ENCODE peak calls at places on chromosomes 13 and 19, in eight cellular contexts. X is sigmoid colon, V is tibial nerve, U is heart left ventricle, C is stomach, I is body of pancreas, F is A549, J is vagina. M is an unnamed sample. For H3K4me1, the result is how much of the 10 kb centered on the place peaks cover.

GRCh38 chr19:43606569-43607229 is 5.2 kb upstream of the SRRM5 start:
- DNase-seq in X (no peak), V (no peak), U (no peak), C (no peak), I (no peak), F (no peak), J (no peak), M (no peak)

GRCh38 chr13:40974460-40975407 is 44.4 kb downstream of the ELF1 start:
- DNase-seq in X (no peak), V (no peak), U (no peak), C (no peak), I (peak), F (peak), J (no peak), M (no peak)

GRCh38 chr19:34186205-34186604 is 13.9 kb downstream of the LSM14A start:
- DNase-seq in X (no peak), V (no peak), U (no peak), C (no peak), I (no peak), F (no peak), J (no peak), M (no peak)

GRCh38 chr19:37987356-37988332 is 80.6 kb downstream of the SIPA1L3 start:
- DNase-seq in X (no peak), V (no peak), U (no peak), C (no peak), I (no peak), F (peak), J (no peak), M (peak)

GRCh38 chr13:35499131-35500051 is 22.9 kb upstream of the MAB21L1 start:
- DNase-seq in X (no peak), V (no peak), U (no peak), C (no peak), I (no peak), F (no peak), J (no peak), M (no peak)

GRCh38 chr19:6249296-6249695 is 30.5 kb downstream of the MLLT1 start:
- DNase-seq in X (no peak), V (no peak), U (no peak), C (no peak), I (no peak), F (no peak), J (no peak), M (peak)

GRCh38 chr13:106550570-106551135 is 15.2 kb upstream of the EFNB2 start:
- DNase-seq in X (no peak), V (no peak), U (no peak), C (no peak), I (no peak), F (no peak), J (no peak), M (no peak)

GRCh38 chr13:87798536-87798935 is 127.4 kb downstream of the SLITRK5 start:
- DNase-seq in X (no peak), V (no peak), U (no peak), C (no peak), I (no peak), F (no peak), J (no peak), M (no peak)

GRCh38 chr13:48476215-48476614 is 56.7 kb downstream of the RCBTB2 start:
- DNase-seq in X (no peak), V (no peak), U (no peak), C (no peak), I (no peak), F (no peak), J (no peak), M (no peak)

GRCh38 chr19:2048104-2048958 is 2.7 kb downstream of the MKNK2 start:
- DNase-seq in X (peak), V (no peak), U (no peak), C (no peak), I (no peak), F (no peak), J (no peak), M (peak)

GRCh38 chr13:91639316-91639715 is 240.9 kb downstream of the GPC5 start:
- DNase-seq in X (no peak), V (no peak), U (no peak), C (no peak), I (no peak), F (no peak), J (no peak), M (no peak)

GRCh38 chr19:42989851-42990250 is 36.4 kb downstream of the PSG11 start:
- DNase-seq in X (no peak), V (no peak), U (no peak), C (no peak), I (no peak), F (no peak), J (no peak), M (no peak)

GRCh38 chr13:68261105-68261504 is 1031.0 kb upstream of the PCDH9 start:
- DNase-seq in X (no peak), V (no peak), U (no peak), C (no peak), I (no peak), F (peak), J (no peak), M (no peak)
- TF ChIP-seq CTCF in X (no peak), V (no peak), U (no peak), C (no peak), I (no peak), F (no peak), J (no peak), M (no peak)

GRCh38 chr19:52170304-52170703 is 1.1 kb downstream of the ZNF836 start:
- DNase-seq in X (no peak), V (no peak), U (no peak), C (no peak), I (no peak), F (no peak), J (no peak), M (no peak)
- TF ChIP-seq POLR2A in X (no peak), V (no peak), U (no peak), C (no peak), I (no peak), F (no peak), J (no peak), M (no peak)

GRCh38 chr13:98537740-98538139 is 39.2 kb downstream of the STK24 start:
- DNase-seq in X (peak), V (no peak), U (no peak), C (no peak), I (no peak), F (no peak), J (no peak), M (no peak)
- H3K4me1 ChIP-seq in X (half or more), V (under half), U (half or more), C (half or more), I (half or more), F (under half), J (half or more), M (half or more)

GRCh38 chr19:31416548-31416947 is 67.3 kb upstream of the TSHZ3 start:
- DNase-seq in X (no peak), V (no peak), U (no peak), C (no peak), I (no peak), F (no peak), J (no peak), M (no peak)
- TF ChIP-seq CTCF in X (no peak), V (no peak), U (no peak), C (no peak), I (no peak), F (no peak), J (no peak), M (no peak)

GRCh38 chr13:30051531-30052060 is 201.2 kb upstream of the UBL3 start:
- DNase-seq in X (no peak), V (no peak), U (no peak), C (no peak), I (no peak), F (no peak), J (no peak), M (no peak)
- TF ChIP-seq POLR2A in X (no peak), V (no peak), U (no peak), C (no peak), I (no peak), F (no peak), J (no peak), M (no peak)

GRCh38 chr19:4389064-4389375 is 11.3 kb downstream of the SH3GL1 start:
- DNase-seq in X (no peak), V (no peak), U (no peak), C (no peak), I (no peak), F (no peak), J (no peak), M (no peak)
- H3K4me1 ChIP-seq in X (half or more), V (under half), U (half or more), C (half or more), I (half or more), F (under half), J (half or more), M (half or more)

GRCh38 chr19:41646589-41647204 is 19.8 kb upstream of the CEACAM4 start:
- DNase-seq in X (no peak), V (no peak), U (no peak), C (no peak), I (peak), F (peak), J (no peak), M (peak)
- TF ChIP-seq CTCF in X (no peak), V (no peak), U (peak), C (no peak), I (peak), F (peak), J (no peak), M (no peak)

DNA sequence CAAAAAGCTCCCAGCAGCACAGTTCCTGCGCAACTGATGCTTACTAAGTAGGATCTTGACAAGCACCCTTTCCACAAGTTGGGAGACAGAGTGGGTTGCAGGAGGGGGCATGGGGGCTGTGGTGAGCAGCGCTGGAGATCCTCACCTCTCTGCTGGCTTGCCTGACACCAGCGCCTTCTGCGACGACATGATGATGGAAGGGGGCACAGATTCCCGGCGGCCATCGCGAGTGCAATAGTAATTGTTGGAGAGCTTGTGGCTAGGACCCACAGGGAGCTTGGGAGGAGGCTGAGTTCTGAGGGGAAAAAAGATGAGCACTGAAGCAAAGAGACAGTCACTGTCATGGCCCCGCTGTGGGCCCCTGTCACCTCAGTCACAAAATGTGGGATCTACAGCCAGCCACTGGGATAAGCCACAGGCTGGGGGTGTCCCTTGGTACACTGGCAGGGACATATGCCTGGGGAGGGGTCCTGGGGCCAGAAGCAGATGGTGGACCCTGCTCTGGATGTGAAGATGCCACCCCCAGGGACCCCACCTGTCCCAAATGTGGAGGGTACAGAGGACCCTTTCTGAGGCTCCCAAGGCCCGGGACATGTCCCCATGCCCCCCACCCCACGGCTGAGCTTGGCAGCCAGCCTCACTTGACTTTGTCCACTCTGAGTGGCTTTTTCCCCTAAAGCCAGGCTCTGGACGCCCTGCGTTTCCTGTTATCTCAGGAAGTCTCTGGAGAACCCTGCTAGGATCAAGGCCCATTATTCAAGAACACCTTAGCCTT is 4.6 kb downstream of the NDUFA7 start:
- DNase-seq in X (no peak), V (no peak), U (peak), C (no peak), I (no peak), F (no peak), J (no peak), M (no peak)
- TF ChIP-seq POLR2A in X (no peak), V (no peak), U (no peak), C (no peak), I (no peak), F (no peak), J (no peak), M (no peak)

GRCh38 chr13:75421987-75422386 is 60.0 kb downstream of the TBC1D4 start:
- DNase-seq in X (no peak), V (no peak), U (no peak), C (no peak), I (no peak), F (no peak), J (no peak), M (no peak)
- H3K4me1 ChIP-seq in X (under half), V (under half), U (half or more), C (under half), I (under half), F (under half), J (under half), M (under half)